ENCODE peak calls at places on chromosomes 11 and 22, in ten cellular contexts. A, C, Z, H, F, Y, E, G, K and V are unnamed samples.

GRCh38 chr11:102760355-102761035 is 19.9 kb downstream of the MMP10 start:
- DNase-seq in H (no peak), A (no peak), K (no peak), F (no peak), Z (no peak), Y (no peak), G (peak), C (peak), E (no peak), V (peak)

GRCh38 chr11:106159846-106160245 is 82.4 kb downstream of the AASDHPPT start:
- DNase-seq in E (no peak), F (no peak), G (peak), C (no peak), Z (no peak), H (no peak), A (no peak), K (no peak), Y (no peak), V (no peak)

GRCh38 chr11:95230054-95231034 is 658 bp downstream of the SESN3 start:
- DNase-seq in H (peak), Z (peak), K (no peak), G (no peak), F (peak), Y (peak), A (no peak), E (peak), C (no peak), V (no peak)

GRCh38 chr11:27201454-27202302 is 161.1 kb downstream of the BBOX1 start:
- DNase-seq in C (peak), F (peak), A (peak), G (peak), Z (no peak), K (no peak), Y (no peak), E (no peak), H (peak), V (peak)

GRCh38 chr11:130190371-130190881 is 30.8 kb downstream of the ST14 start:
- DNase-seq in A (no peak), Z (no peak), E (no peak), Y (no peak), C (no peak), F (no peak), K (no peak), H (peak), G (no peak), V (no peak)

GRCh38 chr11:119615003-119615878 is 113.8 kb downstream of the NECTIN1 start:
- DNase-seq in Y (no peak), E (no peak), K (no peak), G (no peak), A (no peak), C (peak), Z (no peak), H (no peak), F (no peak), V (peak)

GRCh38 chr11:84922836-84923235 is 704.3 kb downstream of the DLG2 start:
- DNase-seq in H (peak), Y (no peak), C (no peak), G (no peak), F (no peak), E (no peak), A (no peak), Z (no peak), K (no peak), V (no peak)

GRCh38 chr11:126510621-126511370 is 155.3 kb downstream of the ST3GAL4 start:
- DNase-seq in E (no peak), K (no peak), G (no peak), Z (no peak), Y (no peak), C (no peak), F (peak), H (no peak), A (no peak), V (no peak)

GRCh38 chr11:120336641-120337132 is 474 bp downstream of the ARHGEF12 start:
- DNase-seq in F (peak), C (peak), A (no peak), Y (no peak), Z (no peak), E (peak), G (no peak), K (peak), H (peak), V (no peak)

GRCh38 chr22:48803171-48803992 is 1024.3 kb downstream of the BRD1 start:
- DNase-seq in F (no peak), E (no peak), A (no peak), K (no peak), Y (no peak), Z (no peak), C (no peak), G (no peak), H (no peak), V (no peak)

GRCh38 chr22:44398791-44399190 is 86.0 kb upstream of the SHISAL1 start:
- DNase-seq in A (no peak), G (no peak), H (peak), Y (no peak), E (no peak), F (no peak), K (no peak), C (no peak), Z (peak), V (no peak)

GRCh38 chr22:26360169-26360885 is 68.7 kb upstream of the ASPHD2 start:
- DNase-seq in A (no peak), E (peak), H (peak), Z (peak), G (peak), Y (peak), K (peak), F (peak), C (peak), V (peak)

GRCh38 chr11:70713436-70713835 is 315.1 kb downstream of the CTTN start:
- DNase-seq in G (no peak), E (no peak), Z (no peak), F (no peak), Y (no peak), A (no peak), K (no peak), C (no peak), H (no peak), V (no peak)

GRCh38 chr11:9601041-9601875 is 27.8 kb downstream of the WEE1 start:
- DNase-seq in Z (peak), G (no peak), H (peak), Y (peak), A (no peak), F (no peak), K (peak), C (no peak), E (peak), V (no peak)

GRCh38 chr11:96105197-96105895 is 181.4 kb upstream of the MTMR2 start:
- DNase-seq in K (no peak), F (no peak), G (no peak), E (no peak), Y (no peak), C (no peak), A (no peak), H (no peak), Z (no peak), V (no peak)

GRCh38 chr11:57568330-57568766 is 876 bp upstream of the UBE2L6 start:
- DNase-seq in G (peak), C (no peak), A (no peak), Z (peak), K (no peak), F (peak), Y (peak), E (peak), H (no peak), V (no peak)

GRCh38 chr22:35610741-35611140 is 6.4 kb downstream of the MB start:
- DNase-seq in F (no peak), Z (no peak), A (no peak), E (no peak), G (no peak), C (no peak), H (no peak), Y (no peak), K (no peak), V (no peak)

GRCh38 chr11:134584001-134584561 is 172.0 kb upstream of the B3GAT1 start:
- DNase-seq in Y (no peak), E (no peak), H (no peak), A (no peak), K (no peak), G (no peak), C (no peak), Z (no peak), F (no peak), V (no peak)

GRCh38 chr22:37401401-37401859 is 25.8 kb downstream of the ELFN2 start:
- DNase-seq in Z (no peak), K (no peak), Y (no peak), H (no peak), C (no peak), A (no peak), G (no peak), F (peak), E (no peak), V (no peak)

GRCh38 chr11:111001986-111002616 is 243.4 kb upstream of the POU2AF2 start:
- DNase-seq in H (no peak), G (peak), K (no peak), Y (no peak), E (no peak), Z (no peak), F (no peak), A (no peak), C (no peak), V (peak)

GRCh38 chr11:65797711-65798110 is 10.8 kb downstream of the OVOL1 start:
- DNase-seq in A (no peak), K (no peak), C (no peak), Y (no peak), E (no peak), G (no peak), H (peak), Z (no peak), F (no peak), V (no peak)

GRCh38 chr11:36774603-36775002 is 176.6 kb upstream of the RAG2 start:
- DNase-seq in Z (no peak), Y (no peak), F (no peak), K (no peak), E (no peak), G (peak), A (no peak), H (no peak), C (peak), V (peak)

GRCh38 chr22:30208631-30209603 is 37.6 kb downstream of the LIF start:
- DNase-seq in Y (no peak), A (no peak), C (no peak), E (no peak), G (peak), F (peak), H (peak), K (no peak), Z (no peak), V (no peak)

GRCh38 chr11:3922056-3922455 is 66.6 kb downstream of the STIM1 start:
- DNase-seq in K (no peak), Z (no peak), Y (no peak), A (no peak), H (no peak), F (no peak), C (no peak), G (no peak), E (no peak), V (no peak)

GRCh38 chr11:60841797-60842687 is at the start of gene CCDC86:
- DNase-seq in Y (peak), F (peak), K (peak), H (peak), G (peak), Z (peak), A (peak), C (peak), E (peak), V (peak)

GRCh38 chr11:1008781-1009180 is 27.7 kb downstream of the MUC6 start:
- DNase-seq in A (no peak), Z (no peak), C (no peak), G (no peak), K (no peak), F (no peak), H (no peak), E (no peak), Y (no peak), V (no peak)